ENCODE peak calls at places on chromosomes 6 and 20, in six cellular contexts. C is fibroblast of mammary gland, S is fibroblast of the aortic adventitia, W is mesothelial cell of epicardium, P is fibroblast of lung, T is GM10248. G is an unnamed sample.

GRCh38 chr6:46642928-46643751 is 9.5 kb downstream of the CYP39A1 start:
- DNase-seq in C (no peak), S (no peak), W (no peak), P (no peak), T (no peak), G (no peak)

GRCh38 chr6:163170294-163170883 is 244.1 kb upstream of the QKI start:
- DNase-seq in C (no peak), S (no peak), W (no peak), P (no peak), T (peak), G (no peak)

GRCh38 chr6:135195522-135195921 is 14.4 kb downstream of the MYB start:
- DNase-seq in C (no peak), S (no peak), W (no peak), P (no peak), T (no peak), G (no peak)

GRCh38 chr20:19375301-19375885 is 163.0 kb downstream of the SLC24A3 start:
- DNase-seq in C (no peak), S (no peak), W (no peak), P (no peak), T (no peak), G (no peak)

GRCh38 chr20:40536866-40537265 is 152.2 kb downstream of the MAFB start:
- DNase-seq in C (peak), S (peak), W (no peak), P (no peak), T (no peak), G (peak)

GRCh38 chr20:33830371-33830770 is 19.2 kb downstream of the CHMP4B start:
- DNase-seq in C (peak), S (no peak), W (no peak), P (no peak), T (no peak), G (peak)

GRCh38 chr6:154752015-154752414 is 18.8 kb downstream of the SCAF8 start:
- DNase-seq in C (no peak), S (no peak), W (no peak), P (no peak), T (no peak), G (no peak)

GRCh38 chr6:43060034-43060754 is 763 bp downstream of the KLC4 start:
- DNase-seq in C (no peak), S (peak), W (no peak), P (peak), T (no peak), G (no peak)

GRCh38 chr6:100856146-100856545 is 25.0 kb downstream of the ASCC3 start:
- DNase-seq in C (no peak), S (no peak), W (no peak), P (no peak), T (no peak), G (no peak)

GRCh38 chr20:20405619-20406018 is 37.7 kb downstream of the INSM1 start:
- DNase-seq in C (no peak), S (no peak), W (no peak), P (no peak), T (no peak), G (no peak)

GRCh38 chr6:94636780-94637385 is 940.5 kb upstream of the MANEA start:
- DNase-seq in C (no peak), S (no peak), W (no peak), P (peak), T (no peak), G (no peak)

GRCh38 chr6:34445313-34445860 is 19.5 kb upstream of the RPS10 start:
- DNase-seq in C (no peak), S (no peak), W (no peak), P (no peak), T (no peak), G (no peak)

GRCh38 chr6:149054559-149055194 is 262.8 kb upstream of the TAB2 start:
- DNase-seq in C (no peak), S (no peak), W (no peak), P (no peak), T (no peak), G (no peak)

GRCh38 chr6:132401120-132401940 is at the start of gene MOXD1:
- DNase-seq in C (peak), S (no peak), W (peak), P (peak), T (peak), G (peak)
- TF ChIP-seq CTCF in C (no peak), S (peak), W (no peak), P (peak), T (peak), G (no peak)

GRCh38 chr6:156577749-156578148 is 199.4 kb upstream of the ARID1B start:
- DNase-seq in C (no peak), S (no peak), W (no peak), P (no peak), T (no peak), G (no peak)

GRCh38 chr6:156579564-156579963 is 197.6 kb upstream of the ARID1B start:
- DNase-seq in C (no peak), S (no peak), W (no peak), P (no peak), T (no peak), G (no peak)

GRCh38 chr6:156575361-156575760 is 201.8 kb upstream of the ARID1B start:
- DNase-seq in C (no peak), S (no peak), W (no peak), P (no peak), T (no peak), G (no peak)
- TF ChIP-seq CTCF in C (no peak), S (no peak), W (no peak), P (no peak), T (no peak), G (no peak)

GRCh38 chr20:25470045-25470444 is 62.6 kb downstream of the GINS1 start:
- DNase-seq in C (peak), S (peak), W (no peak), P (peak), T (peak), G (no peak)
- TF ChIP-seq CTCF in C (peak), S (peak), W (no peak), P (peak), T (peak), G (peak)

DNA sequence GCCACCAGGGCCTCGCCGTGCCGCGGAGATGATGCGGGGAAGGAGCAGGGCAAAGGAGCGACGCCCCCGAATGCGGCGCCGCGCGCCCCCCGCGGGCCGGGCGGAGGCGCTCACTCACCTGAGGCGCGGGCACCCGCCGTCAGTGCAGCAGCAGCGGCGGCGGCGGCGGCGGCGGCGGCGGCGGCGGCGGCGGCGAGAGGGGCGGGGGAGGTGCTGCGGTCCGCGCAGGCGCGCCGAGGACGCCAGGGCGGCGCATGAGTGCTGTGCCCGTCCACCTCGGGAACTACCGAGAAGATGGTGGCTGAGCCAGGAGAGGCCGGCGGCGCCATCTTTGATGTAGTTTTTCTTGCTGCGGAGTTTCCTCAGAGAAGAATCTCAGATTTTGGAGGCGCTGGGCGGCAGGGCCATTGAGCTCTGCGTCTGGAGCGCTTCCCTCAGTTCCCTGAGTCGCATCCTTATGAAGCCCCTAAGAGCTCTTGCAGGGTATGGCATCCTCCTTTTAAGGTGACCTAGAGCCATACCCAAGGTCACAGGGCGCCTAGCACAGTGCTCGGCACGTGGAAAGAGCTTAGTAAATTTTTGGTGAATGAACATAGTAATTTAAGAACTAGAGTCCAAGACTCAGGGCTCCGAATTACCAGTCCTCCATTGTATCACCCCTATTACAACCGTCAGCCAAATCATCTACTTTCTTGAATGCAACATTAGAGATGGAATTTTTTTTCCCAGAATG is at the start of gene NDRG3:
- DNase-seq in C (peak), S (peak), W (peak), P (peak), T (peak), G (peak)
- TF ChIP-seq CTCF in C (no peak), S (no peak), W (no peak), P (no peak), T (peak), G (no peak)

GRCh38 chr6:7088076-7088742 is 19.6 kb upstream of the RREB1 start:
- DNase-seq in C (no peak), S (no peak), W (no peak), P (no peak), T (no peak), G (no peak)

GRCh38 chr6:7086488-7086887 is 21.3 kb upstream of the RREB1 start:
- DNase-seq in C (peak), S (peak), W (no peak), P (peak), T (peak), G (peak)

GRCh38 chr6:7085911-7086310 is 21.9 kb upstream of the RREB1 start:
- DNase-seq in C (peak), S (no peak), W (no peak), P (peak), T (peak), G (peak)

GRCh38 chr6:7087491-7087979 is 20.2 kb upstream of the RREB1 start:
- DNase-seq in C (no peak), S (no peak), W (no peak), P (no peak), T (peak), G (no peak)

GRCh38 chr6:7087066-7087465 is 20.7 kb upstream of the RREB1 start:
- DNase-seq in C (peak), S (peak), W (no peak), P (peak), T (no peak), G (peak)
- TF ChIP-seq CTCF in C (peak), S (peak), W (no peak), P (peak), T (no peak), G (peak)

DNA sequence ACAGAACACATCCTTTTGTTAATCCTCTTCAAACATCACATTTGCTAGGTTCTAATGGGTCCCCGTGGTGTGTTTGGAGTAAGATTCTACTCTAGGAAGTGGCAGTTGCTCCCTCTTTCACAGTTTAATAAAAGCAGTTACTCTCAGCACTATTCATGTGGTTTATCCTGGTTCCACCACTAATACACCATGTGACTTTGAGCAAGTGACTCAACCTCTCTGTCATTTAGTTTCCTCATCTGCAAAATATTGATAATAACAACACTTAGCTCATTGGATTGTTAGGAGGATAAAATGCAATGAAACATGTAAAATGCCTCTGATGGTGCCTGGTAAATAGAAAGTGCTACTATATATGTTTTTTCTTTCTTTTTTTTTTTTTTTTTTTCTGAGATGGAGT is 488.0 kb upstream of the NOX3 start:
- DNase-seq in C (no peak), S (no peak), W (no peak), P (peak), T (no peak), G (no peak)
- TF ChIP-seq CTCF in C (no peak), S (no peak), W (no peak), P (no peak), T (no peak), G (no peak)

GRCh38 chr6:111873178-111874029 is at the start of gene FYN:
- DNase-seq in C (peak), S (peak), W (peak), P (peak), T (peak), G (peak)
- TF ChIP-seq CTCF in C (peak), S (peak), W (peak), P (peak), T (peak), G (peak)

GRCh38 chr6:159169193-159169555 is at the start of gene FNDC1:
- DNase-seq in C (no peak), S (no peak), W (peak), P (no peak), T (peak), G (peak)
- TF ChIP-seq CTCF in C (no peak), S (peak), W (no peak), P (no peak), T (peak), G (no peak)